ENCODE peak calls at places on chromosomes 7 and 10, in five cellular contexts. H, I, E, N and F are unnamed samples.

GRCh38 chr10:74730246-74730645 is 96.2 kb upstream of the KAT6B start:
- DNase-seq in H (no peak), I (no peak), E (no peak), N (no peak), F (no peak)

GRCh38 chr10:125035136-125035535 is 93.2 kb downstream of the ZRANB1 start:
- DNase-seq in H (no peak), I (no peak), E (peak), N (no peak), F (no peak)

GRCh38 chr10:102400061-102400460 is 4.6 kb downstream of the NFKB2 start:
- DNase-seq in H (no peak), I (no peak), E (no peak), N (no peak), F (no peak)

GRCh38 chr7:28754027-28754426 is 204.1 kb downstream of the TRIL start:
- DNase-seq in H (no peak), I (no peak), E (no peak), N (no peak), F (no peak)

GRCh38 chr10:69504576-69505250 is 53.4 kb downstream of the TSPAN15 start:
- DNase-seq in H (no peak), I (no peak), E (no peak), N (no peak), F (no peak)

GRCh38 chr7:29797112-29797944 is 9.0 kb upstream of the WIPF3 start:
- DNase-seq in H (no peak), I (no peak), E (no peak), N (no peak), F (no peak)

GRCh38 chr10:79320785-79321493 is 26.3 kb upstream of the PPIF start:
- DNase-seq in H (no peak), I (no peak), E (peak), N (no peak), F (no peak)

GRCh38 chr10:79472951-79473350 is 27.5 kb upstream of the ZCCHC24 start:
- DNase-seq in H (no peak), I (no peak), E (no peak), N (no peak), F (no peak)

GRCh38 chr10:17123961-17124360 is 5.7 kb downstream of the CUBN start:
- DNase-seq in H (no peak), I (no peak), E (no peak), N (no peak), F (no peak)

GRCh38 chr7:102042016-102042656 is 224.7 kb downstream of the CUX1 start:
- DNase-seq in H (peak), I (no peak), E (peak), N (no peak), F (no peak)

GRCh38 chr10:29692121-29692539 is 57.4 kb upstream of the SVIL start:
- DNase-seq in H (no peak), I (no peak), E (no peak), N (no peak), F (no peak)

GRCh38 chr7:155430606-155431005 is 27.3 kb upstream of the EN2 start:
- DNase-seq in H (no peak), I (no peak), E (no peak), N (no peak), F (no peak)

GRCh38 chr10:63630928-63631685 is 109.9 kb downstream of the REEP3 start:
- DNase-seq in H (no peak), I (no peak), E (peak), N (no peak), F (no peak)

GRCh38 chr10:22174442-22174841 is 43.4 kb downstream of the EBLN1 start:
- DNase-seq in H (no peak), I (no peak), E (no peak), N (no peak), F (no peak)

GRCh38 chr10:132470306-132471124 is 67.1 kb upstream of the INPP5A start:
- DNase-seq in H (no peak), I (no peak), E (no peak), N (no peak), F (no peak)

GRCh38 chr7:33905389-33906032 is at the start of gene BMPER:
- DNase-seq in H (no peak), I (no peak), E (no peak), N (no peak), F (no peak)

GRCh38 chr7:24406818-24407226 is 122.8 kb downstream of the NPY start:
- DNase-seq in H (no peak), I (no peak), E (no peak), N (no peak), F (no peak)

GRCh38 chr7:22833113-22833512 is 10.5 kb upstream of the TOMM7 start:
- DNase-seq in H (no peak), I (no peak), E (no peak), N (no peak), F (no peak)

GRCh38 chr7:2668401-2668800 is 19.6 kb upstream of the AMZ1 start:
- DNase-seq in H (no peak), I (no peak), E (no peak), N (no peak), F (no peak)

GRCh38 chr7:7183833-7184463 is 1.6 kb downstream of the C1GALT1 start:
- DNase-seq in H (no peak), I (no peak), E (no peak), N (no peak), F (no peak)

GRCh38 chr10:125057158-125058001 is 103.0 kb downstream of the CTBP2 start:
- DNase-seq in H (peak), I (no peak), E (peak), N (peak), F (no peak)

GRCh38 chr7:142153400-142153799 is 41.9 kb downstream of the MGAM2 start:
- DNase-seq in H (no peak), I (no peak), E (no peak), N (no peak), F (no peak)

GRCh38 chr7:155295511-155295910 is 2.2 kb upstream of the INSIG1 start:
- DNase-seq in H (no peak), I (no peak), E (no peak), N (no peak), F (no peak)

GRCh38 chr10:58998924-58999713 is 177.3 kb upstream of the PHYHIPL start:
- DNase-seq in H (peak), I (no peak), E (no peak), N (peak), F (no peak)

GRCh38 chr7:142745091-142745635 is 4.1 kb upstream of the PRSS1 start:
- DNase-seq in H (no peak), I (no peak), E (no peak), N (no peak), F (no peak)

GRCh38 chr10:58570307-58570723 is 57.6 kb downstream of the BICC1 start:
- DNase-seq in H (no peak), I (no peak), E (no peak), N (peak), F (no peak)

GRCh38 chr10:14822879-14823755 is 14.7 kb downstream of the CDNF start:
- DNase-seq in H (no peak), I (peak), E (no peak), N (no peak), F (no peak)

GRCh38 chr7:124919841-124920240 is 9.8 kb downstream of the POT1 start:
- DNase-seq in H (no peak), I (no peak), E (no peak), N (no peak), F (no peak)

GRCh38 chr7:2572101-2572842 is 13.5 kb downstream of the IQCE start:
- DNase-seq in H (no peak), I (no peak), E (no peak), N (no peak), F (no peak)

GRCh38 chr7:49660170-49660783 is 113.2 kb upstream of the VWC2 start:
- DNase-seq in H (no peak), I (no peak), E (no peak), N (no peak), F (no peak)

GRCh38 chr10:59064759-59065498 is 111.5 kb upstream of the PHYHIPL start:
- DNase-seq in H (no peak), I (no peak), E (no peak), N (no peak), F (no peak)

GRCh38 chr10:72846225-72846624 is 47.3 kb upstream of the OIT3 start:
- DNase-seq in H (no peak), I (no peak), E (peak), N (no peak), F (no peak)

GRCh38 chr7:140992422-140992821 is 22.3 kb downstream of the MRPS33 start:
- DNase-seq in H (no peak), I (no peak), E (no peak), N (no peak), F (no peak)

GRCh38 chr10:58412502-58412961 is 27.3 kb downstream of the TFAM start:
- DNase-seq in H (no peak), I (no peak), E (peak), N (no peak), F (no peak)

GRCh38 chr7:128939075-128939860 is 1.5 kb downstream of the IRF5 start:
- DNase-seq in H (no peak), I (peak), E (no peak), N (peak), F (no peak)

GRCh38 chr10:90751107-90751997 is 106.5 kb downstream of the HTR7 start:
- DNase-seq in H (no peak), I (peak), E (no peak), N (peak), F (no peak)

GRCh38 chr10:130326954-130327353 is 190.8 kb downstream of the GLRX3 start:
- DNase-seq in H (no peak), I (no peak), E (no peak), N (no peak), F (no peak)

GRCh38 chr7:155338632-155339320 is 41.1 kb downstream of the INSIG1 start:
- DNase-seq in H (peak), I (peak), E (no peak), N (no peak), F (no peak)

GRCh38 chr7:68629-69028 is 123.7 kb upstream of the FAM20C start:
- DNase-seq in H (no peak), I (no peak), E (peak), N (no peak), F (no peak)

GRCh38 chr7:76397409-76398183 is 11.9 kb downstream of the SSC4D start:
- DNase-seq in H (peak), I (peak), E (no peak), N (peak), F (peak)
- H3K4me3 ChIP-seq in H (peak), I (no peak), E (peak), N (peak), F (peak)

DNA sequence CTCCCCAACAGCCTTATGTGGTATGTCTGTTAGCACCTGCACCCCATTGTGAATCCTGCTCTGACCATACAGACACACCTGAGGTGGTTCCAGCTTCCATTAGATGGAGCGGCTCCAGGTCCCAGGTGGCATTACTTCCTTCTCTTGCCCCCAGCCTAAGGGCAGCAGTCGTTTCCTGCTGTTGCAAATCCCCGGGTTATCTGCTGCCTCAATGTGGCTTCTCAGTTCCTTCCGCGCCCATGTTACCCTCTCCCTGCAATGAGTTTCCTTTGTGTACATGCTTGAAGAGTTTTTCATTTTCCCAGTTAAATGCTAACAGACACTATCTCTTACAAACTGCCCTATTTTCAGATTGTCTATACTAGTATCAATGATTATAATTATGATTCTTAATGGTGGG is 62.8 kb upstream of the PRKCQ start:
- DNase-seq in H (no peak), I (no peak), E (no peak), N (no peak), F (no peak)
- H3K4me3 ChIP-seq in H (no peak), I (no peak), E (no peak), N (no peak), F (no peak)

DNA sequence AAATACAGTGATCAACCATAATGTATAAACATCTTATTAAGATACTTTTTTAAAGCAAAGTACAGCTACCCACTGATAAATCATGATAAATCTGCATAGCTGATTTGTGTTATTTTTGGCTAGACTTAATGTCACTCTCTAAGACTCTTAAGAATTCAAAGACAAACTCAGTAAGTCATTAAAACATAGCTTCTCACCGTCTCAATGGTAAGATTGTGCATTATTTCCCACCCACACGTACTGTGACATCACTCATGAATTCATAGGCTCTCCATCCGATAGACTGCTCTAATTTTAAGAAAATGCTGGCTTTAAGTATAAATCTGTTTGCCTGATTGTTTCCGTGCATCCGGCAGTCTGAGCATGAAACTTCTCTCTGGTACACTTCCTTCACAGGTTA is 266.1 kb downstream of the GLI3 start:
- DNase-seq in H (no peak), I (no peak), E (no peak), N (no peak), F (no peak)
- H3K4me3 ChIP-seq in H (no peak), I (no peak), E (no peak), N (no peak), F (no peak)

GRCh38 chr7:69612981-69613380 is 14.7 kb downstream of the AUTS2 start:
- DNase-seq in H (no peak), I (no peak), E (no peak), N (no peak), F (no peak)

GRCh38 chr7:69610675-69611037 is 12.4 kb downstream of the AUTS2 start:
- DNase-seq in H (no peak), I (no peak), E (no peak), N (no peak), F (no peak)

GRCh38 chr7:69608049-69608448 is 9.8 kb downstream of the AUTS2 start:
- DNase-seq in H (no peak), I (no peak), E (no peak), N (no peak), F (no peak)

GRCh38 chr7:69608878-69609277 is 10.6 kb downstream of the AUTS2 start:
- DNase-seq in H (no peak), I (no peak), E (no peak), N (no peak), F (no peak)

DNA sequence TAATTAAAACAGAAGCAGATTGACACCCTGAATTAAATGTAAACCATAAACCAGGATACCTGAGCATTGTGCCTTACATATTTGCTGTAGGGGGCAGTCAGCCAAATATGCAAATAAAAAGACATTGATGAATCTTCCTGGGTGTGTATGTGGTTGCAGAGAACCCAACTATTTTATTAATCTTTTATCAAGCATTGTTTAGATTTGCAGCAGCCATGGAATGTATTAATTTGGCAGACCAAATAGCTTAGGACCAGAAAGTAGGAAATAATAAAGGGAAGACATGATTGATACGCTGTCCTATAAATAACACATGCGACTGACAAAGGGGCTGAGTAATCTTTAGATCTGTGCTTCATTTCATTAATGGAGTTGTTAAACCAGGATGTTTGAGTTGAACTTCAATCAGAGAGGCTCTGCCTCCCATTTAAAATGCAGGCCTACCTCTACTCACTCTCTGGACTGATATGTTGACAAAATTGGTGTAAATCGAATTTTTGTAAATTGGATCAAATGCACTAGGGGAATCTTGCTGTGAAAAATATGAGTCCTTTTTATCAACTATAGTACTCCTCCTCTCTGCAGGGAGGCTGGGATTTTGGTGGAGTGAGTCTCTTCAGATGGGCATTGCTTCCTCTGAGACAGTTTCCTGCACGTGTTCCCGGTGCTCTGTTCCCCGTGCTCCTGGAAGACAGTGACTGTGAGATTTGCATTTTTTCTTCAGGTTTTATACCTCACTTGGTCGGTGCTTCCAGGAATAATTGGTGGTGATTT is 11.8 kb downstream of the AUTS2 start:
- DNase-seq in H (no peak), I (no peak), E (no peak), N (no peak), F (no peak)
- H3K4me3 ChIP-seq in H (no peak), I (no peak), E (no peak), N (no peak), F (no peak)